ENCODE peak calls at places on chromosome 6, in six cellular contexts. F is AG09309, J is psoas muscle, T is choroid plexus epithelial cell, N is heart right ventricle, U is fibroblast of mammary gland. O is an unnamed sample.

GRCh38 chr6:151807513-151808330 is at the start of gene ESR1:
- DNase-seq in F (no peak), J (peak; percentile 31), T (peak; percentile 35), N (no peak), U (peak; percentile 76), O (no peak)

GRCh38 chr6:11650297-11650696 is 112.7 kb downstream of the TMEM170B start:
- DNase-seq in F (no peak), J (peak; percentile 22), T (peak; percentile 68), N (peak; percentile 58), U (peak; percentile 14), O (no peak)

GRCh38 chr6:71334768-71335167 is 46.2 kb downstream of the OGFRL1 start:
- DNase-seq in F (no peak), J (no peak), T (no peak), N (no peak), U (no peak), O (no peak)

GRCh38 chr6:80439721-80440488 is 333.4 kb downstream of the BCKDHB start:
- DNase-seq in F (no peak), J (no peak), T (no peak), N (no peak), U (no peak), O (no peak)

GRCh38 chr6:119495230-119495683 is 145.7 kb upstream of the MAN1A1 start:
- DNase-seq in F (no peak), J (peak; percentile 15), T (no peak), N (peak; percentile 8), U (no peak), O (no peak)

GRCh38 chr6:35534396-35535170 is 21.9 kb upstream of the TULP1 start:
- DNase-seq in F (no peak), J (no peak), T (peak; percentile 34), N (no peak), U (no peak), O (no peak)

GRCh38 chr6:21348462-21349195 is 244.9 kb upstream of the SOX4 start:
- DNase-seq in F (peak; percentile 21), J (peak; percentile 39), T (peak; percentile 91), N (peak; percentile 18), U (peak; percentile 67), O (peak; percentile 21)

GRCh38 chr6:125078602-125079321 is 74.8 kb upstream of the TPD52L1 start:
- DNase-seq in F (no peak), J (no peak), T (no peak), N (no peak), U (no peak), O (no peak)

GRCh38 chr6:157651731-157652490 is 171.1 kb upstream of the SNX9 start:
- DNase-seq in F (no peak), J (no peak), T (no peak), N (no peak), U (no peak), O (no peak)

GRCh38 chr6:131225959-131226358 is 90.7 kb downstream of the AKAP7 start:
- DNase-seq in F (no peak), J (no peak), T (no peak), N (no peak), U (no peak), O (no peak)

GRCh38 chr6:159609813-159610212 is 83.2 kb downstream of the SOD2 start:
- DNase-seq in F (no peak), J (no peak), T (no peak), N (peak; percentile 22), U (peak; percentile 69), O (no peak)

GRCh38 chr6:47071681-47072080 is 29.5 kb upstream of the ADGRF1 start:
- DNase-seq in F (no peak), J (no peak), T (no peak), N (no peak), U (no peak), O (no peak)

GRCh38 chr6:155541976-155542375 is 86.3 kb upstream of the NOX3 start:
- DNase-seq in F (no peak), J (no peak), T (no peak), N (no peak), U (no peak), O (no peak)

GRCh38 chr6:123715243-123715863 is 78.6 kb upstream of the TRDN start:
- DNase-seq in F (no peak), J (no peak), T (peak; percentile 48), N (peak; percentile 11), U (peak; percentile 50), O (no peak)

GRCh38 chr6:33577718-33578117 is 2.4 kb downstream of the BAK1 start:
- DNase-seq in F (no peak), J (no peak), T (no peak), N (no peak), U (no peak), O (no peak)

GRCh38 chr6:107666084-107666981 is 157.8 kb downstream of the SCML4 start:
- DNase-seq in F (no peak), J (no peak), T (peak; percentile 78), N (no peak), U (peak; percentile 61), O (no peak)

GRCh38 chr6:139888691-139889122 is 514.3 kb upstream of the CITED2 start:
- DNase-seq in F (no peak), J (no peak), T (peak; percentile 61), N (no peak), U (no peak), O (no peak)

GRCh38 chr6:136415351-136416005 is 125.8 kb upstream of the BCLAF1 start:
- DNase-seq in F (no peak), J (no peak), T (peak; percentile 26), N (no peak), U (peak; percentile 37), O (no peak)

GRCh38 chr6:36914227-36914794 is 28.6 kb downstream of the C6orf89 start:
- DNase-seq in F (no peak), J (no peak), T (peak; percentile 63), N (no peak), U (peak; percentile 47), O (no peak)

GRCh38 chr6:167745660-167746376 is 80.9 kb upstream of the AFDN start:
- DNase-seq in F (no peak), J (peak; percentile 57), T (no peak), N (no peak), U (no peak), O (no peak)

GRCh38 chr6:144415014-144415413 is 129.9 kb downstream of the UTRN start:
- DNase-seq in F (no peak), J (no peak), T (peak; percentile 87), N (no peak), U (peak; percentile 88), O (no peak)

GRCh38 chr6:34534656-34535055 is 21.5 kb downstream of the SPDEF start:
- DNase-seq in F (no peak), J (no peak), T (no peak), N (no peak), U (no peak), O (no peak)

GRCh38 chr6:31186052-31186734 is 15.7 kb upstream of the POU5F1 start:
- DNase-seq in F (no peak), J (peak; percentile 79), T (no peak), N (peak; percentile 83), U (no peak), O (peak; percentile 89)

GRCh38 chr6:156886409-156886808 is 109.2 kb downstream of the ARID1B start:
- DNase-seq in F (no peak), J (no peak), T (peak; percentile 24), N (peak; percentile 60), U (peak; percentile 19), O (no peak)

DNA sequence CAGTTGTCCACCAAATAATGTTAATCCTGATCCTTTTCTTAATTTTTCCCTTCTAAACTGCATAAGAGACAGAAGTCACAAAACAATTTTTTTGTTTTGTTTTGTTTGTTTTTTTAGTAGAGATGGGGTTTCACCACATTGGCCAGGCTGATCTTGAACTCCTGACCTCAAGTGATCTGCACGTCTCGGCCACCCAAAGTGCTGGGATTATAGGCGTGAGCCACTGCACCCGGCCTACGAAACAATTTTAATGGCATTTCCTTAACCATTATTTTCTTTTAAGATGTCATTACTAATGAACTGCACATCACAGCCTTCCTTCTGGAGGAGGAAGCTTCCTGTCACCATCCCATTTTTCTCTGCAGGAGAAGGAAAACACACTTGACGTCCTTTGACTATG is 125.3 kb upstream of the AKIRIN2 start:
- DNase-seq in F (no peak), J (no peak), T (no peak), N (no peak), U (no peak), O (no peak)
- H3K4me3 ChIP-seq in F (no peak overlapping the region), J (no peak overlapping the region), T (no peak overlapping the region), N (no peak overlapping the region), U (no peak overlapping the region), O (no peak overlapping the region)

GRCh38 chr6:41051873-41052272 is 1.1 kb upstream of the APOBEC2 start:
- DNase-seq in F (no peak), J (no peak), T (no peak), N (no peak), U (no peak), O (no peak)

GRCh38 chr6:41049955-41050354 is 3.0 kb upstream of the APOBEC2 start:
- DNase-seq in F (no peak), J (no peak), T (no peak), N (no peak), U (no peak), O (no peak)

GRCh38 chr6:41049548-41049947 is 3.5 kb upstream of the APOBEC2 start:
- DNase-seq in F (no peak), J (no peak), T (no peak), N (no peak), U (no peak), O (no peak)

GRCh38 chr6:41055149-41055548 is 2.1 kb downstream of the APOBEC2 start:
- DNase-seq in F (no peak), J (no peak), T (no peak), N (peak; percentile 49), U (no peak), O (no peak)

GRCh38 chr6:41053056-41053455 is at the start of gene APOBEC2:
- DNase-seq in F (no peak), J (peak; percentile 81), T (no peak), N (peak; percentile 86), U (no peak), O (no peak)
- TF ChIP-seq CTCF in F (no peak), J (no peak), T (no peak), N (no peak), U (no peak), O (no peak)

DNA sequence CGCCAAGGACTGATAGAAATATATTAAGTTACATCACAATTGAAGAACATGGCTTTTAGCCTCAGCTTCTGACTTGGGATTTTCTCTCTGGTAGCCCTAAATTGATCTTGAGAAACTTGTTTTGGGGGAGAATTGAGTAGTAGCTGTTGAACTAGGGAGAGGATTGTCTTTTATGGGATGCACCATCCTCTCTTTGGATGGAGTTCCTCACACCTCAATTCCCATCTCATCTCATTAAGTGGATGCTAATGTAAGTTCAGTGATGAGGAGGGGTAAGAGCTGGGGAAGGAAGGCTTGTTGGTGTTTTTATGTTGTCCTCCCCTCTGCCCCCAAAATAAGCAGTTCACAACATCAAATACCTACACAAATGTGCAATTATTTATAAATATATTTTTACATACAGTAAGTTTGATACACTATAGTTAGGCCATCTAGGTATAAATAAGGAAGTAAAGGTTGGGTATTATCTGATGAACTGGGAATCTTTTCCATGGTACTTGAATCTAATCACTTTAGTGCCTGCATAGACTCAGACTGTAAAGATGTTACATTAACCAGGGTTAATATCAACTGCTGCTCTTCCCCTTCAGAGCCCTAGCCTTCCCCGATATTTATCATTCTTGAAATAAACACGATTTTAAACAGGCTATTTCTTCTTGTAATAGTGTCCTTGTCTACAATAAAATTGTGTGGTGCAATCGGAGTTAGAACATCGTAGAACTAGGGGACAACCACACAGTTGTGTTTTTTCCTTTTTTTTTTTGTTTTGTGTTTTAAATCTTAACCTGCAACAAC is 4.2 kb downstream of the GJA1 start:
- DNase-seq in F (no peak), J (no peak), T (no peak), N (no peak), U (no peak), O (no peak)
- H3K4me3 ChIP-seq in F (peak overlapping the region; percentile 95), J (peak overlapping the region; percentile 69), T (peak overlapping the region; percentile 80), N (peak overlapping the region; percentile 76), U (no peak overlapping the region), O (no peak overlapping the region)

GRCh38 chr6:95819939-95820338 is 195.8 kb upstream of the FUT9 start:
- DNase-seq in F (no peak), J (no peak), T (no peak), N (no peak), U (no peak), O (no peak)
- TF ChIP-seq CTCF in F (no peak), J (no peak), T (no peak), N (no peak), U (no peak), O (no peak)

O was measured in lower leg skin.